ENCODE peak calls at places on chromosome 3, in five cellular contexts. H, Z, X, F and V are unnamed samples.

GRCh38 chr3:197520311-197521276 is 35.2 kb downstream of the BDH1 start:
- DNase-seq in H (peak), Z (no peak), X (peak), F (peak), V (no peak)

GRCh38 chr3:149716984-149717383 is 35.3 kb downstream of the COMMD2 start:
- DNase-seq in H (no peak), Z (no peak), X (no peak), F (no peak), V (no peak)

GRCh38 chr3:152298393-152299242 is 29.9 kb downstream of the MBNL1 start:
- DNase-seq in H (peak), Z (no peak), X (peak), F (peak), V (no peak)

GRCh38 chr3:45635475-45636256 is 41.1 kb downstream of the LIMD1 start:
- DNase-seq in H (no peak), Z (no peak), X (no peak), F (no peak), V (no peak)

GRCh38 chr3:106013971-106014370 is 145.2 kb upstream of the CBLB start:
- DNase-seq in H (no peak), Z (no peak), X (peak), F (no peak), V (no peak)

GRCh38 chr3:125644036-125645025 is 49.0 kb upstream of the OSBPL11 start:
- DNase-seq in H (peak), Z (no peak), X (no peak), F (no peak), V (no peak)

GRCh38 chr3:138046084-138046483 is 36.1 kb downstream of the CLDN18 start:
- DNase-seq in H (no peak), Z (no peak), X (no peak), F (no peak), V (no peak)

GRCh38 chr3:127734181-127734720 is 61.5 kb downstream of the ABTB1 start:
- DNase-seq in H (no peak), Z (no peak), X (no peak), F (no peak), V (no peak)

GRCh38 chr3:192883512-192883911 is 34.1 kb downstream of the MB21D2 start:
- DNase-seq in H (no peak), Z (no peak), X (no peak), F (no peak), V (no peak)

GRCh38 chr3:13018561-13019242 is 54.5 kb downstream of the IQSEC1 start:
- DNase-seq in H (peak), Z (no peak), X (no peak), F (no peak), V (no peak)

GRCh38 chr3:87088984-87089841 is 98.3 kb upstream of the VGLL3 start:
- DNase-seq in H (peak), Z (no peak), X (peak), F (peak), V (no peak)

GRCh38 chr3:53899730-53900129 is 8.1 kb upstream of the SELENOK start:
- DNase-seq in H (no peak), Z (no peak), X (no peak), F (no peak), V (no peak)

GRCh38 chr3:138078901-138079344 is 36.5 kb downstream of the DZIP1L start:
- DNase-seq in H (no peak), Z (peak), X (no peak), F (no peak), V (no peak)

GRCh38 chr3:139718415-139718814 is 40.6 kb upstream of the NMNAT3 start:
- DNase-seq in H (peak), Z (peak), X (peak), F (no peak), V (peak)

GRCh38 chr3:150346956-150347863 is 60.9 kb upstream of the TSC22D2 start:
- DNase-seq in H (no peak), Z (no peak), X (no peak), F (no peak), V (no peak)

GRCh38 chr3:189236352-189236751 is 64.6 kb downstream of the TPRG1 start:
- DNase-seq in H (no peak), Z (no peak), X (no peak), F (no peak), V (no peak)

GRCh38 chr3:156431334-156432121 is 123.4 kb downstream of the SSR3 start:
- DNase-seq in H (no peak), Z (no peak), X (no peak), F (no peak), V (no peak)

GRCh38 chr3:31066999-31067398 is 172.5 kb upstream of the GADL1 start:
- DNase-seq in H (no peak), Z (no peak), X (peak), F (no peak), V (no peak)

GRCh38 chr3:196186661-196187573 is 24.3 kb downstream of the ZDHHC19 start:
- DNase-seq in H (peak), Z (no peak), X (no peak), F (no peak), V (no peak)

GRCh38 chr3:59425371-59425770 is 375.5 kb upstream of the CFAP20DC start:
- DNase-seq in H (no peak), Z (no peak), X (no peak), F (no peak), V (no peak)

GRCh38 chr3:72439321-72440183 is 408.7 kb downstream of the SHQ1 start:
- DNase-seq in H (no peak), Z (no peak), X (no peak), F (no peak), V (no peak)

GRCh38 chr3:148379763-148380162 is 317.9 kb upstream of the AGTR1 start:
- DNase-seq in H (no peak), Z (peak), X (no peak), F (no peak), V (no peak)

GRCh38 chr3:46087871-46088270 is 60.6 kb upstream of the XCR1 start:
- DNase-seq in H (no peak), Z (no peak), X (no peak), F (no peak), V (no peak)

GRCh38 chr3:41026394-41027177 is 172.7 kb upstream of the CTNNB1 start:
- DNase-seq in H (peak), Z (no peak), X (peak), F (no peak), V (no peak)

GRCh38 chr3:126146525-126147146 is 33.8 kb downstream of the ALDH1L1 start:
- DNase-seq in H (peak), Z (no peak), X (no peak), F (no peak), V (peak)

GRCh38 chr3:155869664-155870063 is 786 bp upstream of the GMPS start:
- DNase-seq in H (no peak), Z (no peak), X (no peak), F (no peak), V (no peak)

GRCh38 chr3:175020101-175020500 is 161.0 kb downstream of the NAALADL2 start:
- DNase-seq in H (no peak), Z (no peak), X (no peak), F (no peak), V (no peak)

GRCh38 chr3:160381470-160381869 is 17.6 kb downstream of the IFT80 start:
- DNase-seq in H (no peak), Z (no peak), X (no peak), F (no peak), V (no peak)

GRCh38 chr3:123244128-123244527 is 42.4 kb downstream of the SEC22A start:
- DNase-seq in H (no peak), Z (no peak), X (peak), F (no peak), V (no peak)

GRCh38 chr3:127915937-127916480 is 977 bp downstream of the KBTBD12 start:
- DNase-seq in H (no peak), Z (no peak), X (no peak), F (no peak), V (no peak)

GRCh38 chr3:72042397-72043211 is 257.7 kb upstream of the PROK2 start:
- DNase-seq in H (no peak), Z (no peak), X (no peak), F (no peak), V (no peak)

GRCh38 chr3:185527364-185527763 is 25.0 kb downstream of the LIPH start:
- DNase-seq in H (no peak), Z (peak), X (no peak), F (peak), V (no peak)

GRCh38 chr3:56453027-56453426 is 15.2 kb downstream of the ERC2 start:
- DNase-seq in H (no peak), Z (no peak), X (no peak), F (no peak), V (no peak)

GRCh38 chr3:49462222-49462621 is 7.8 kb upstream of the DAG1 start:
- DNase-seq in H (no peak), Z (no peak), X (peak), F (no peak), V (no peak)

GRCh38 chr3:43217633-43218032 is 68.7 kb upstream of the SNRK start:
- DNase-seq in H (no peak), Z (no peak), X (no peak), F (no peak), V (no peak)

GRCh38 chr3:194300392-194300758 is 50.8 kb downstream of the CPN2 start:
- DNase-seq in H (peak), Z (no peak), X (no peak), F (peak), V (peak)

GRCh38 chr3:29871087-29871486 is 590.2 kb downstream of the RBMS3 start:
- DNase-seq in H (no peak), Z (no peak), X (no peak), F (no peak), V (no peak)

DNA sequence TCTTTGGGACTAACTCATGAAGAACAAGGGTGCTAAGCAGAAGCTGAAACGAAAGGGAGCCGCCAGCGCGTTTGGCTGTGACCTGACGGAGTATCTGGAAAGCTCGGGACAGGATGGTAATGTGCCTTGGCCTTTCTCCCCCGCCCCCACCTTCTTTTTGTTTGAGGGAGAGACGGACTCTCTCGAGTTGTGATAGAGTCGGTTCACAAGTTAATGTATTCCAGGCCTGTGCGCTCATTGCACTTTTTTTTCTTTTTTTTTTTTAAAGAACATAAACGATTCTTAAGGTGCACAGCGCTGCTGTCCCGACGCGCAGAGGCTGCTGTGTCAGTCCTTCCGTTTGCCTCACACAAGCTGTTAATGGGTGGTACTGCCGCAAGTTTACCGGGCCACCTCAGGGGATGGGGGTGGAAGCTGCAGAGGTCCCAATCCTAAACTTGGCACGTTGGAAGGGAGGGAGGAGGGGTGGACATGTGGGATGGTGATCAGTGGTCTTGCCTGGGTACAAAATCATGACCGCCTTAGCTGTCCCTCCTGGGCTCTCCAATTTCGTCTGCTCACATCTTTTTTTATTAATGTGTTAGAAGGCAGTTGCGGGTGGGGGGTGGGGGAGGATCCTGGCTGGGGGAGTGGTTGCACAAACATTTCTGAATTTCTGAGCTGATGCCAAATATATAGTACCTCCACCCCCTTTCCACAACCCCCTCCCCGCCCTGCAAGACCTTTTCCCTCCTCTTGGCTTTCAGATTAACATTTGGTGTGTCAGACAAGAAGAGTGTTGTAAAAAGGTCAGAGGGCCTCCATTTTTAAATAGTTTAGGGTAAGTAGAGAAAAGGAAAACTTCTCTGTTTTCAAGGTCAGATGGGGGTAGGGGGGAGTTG is 946 bp downstream of the ARHGAP31 start:
- DNase-seq in H (peak), Z (no peak), X (no peak), F (no peak), V (no peak)
- TF ChIP-seq POLR2AphosphoS5 in H (no peak), Z (no peak), X (no peak), F (no peak), V (no peak)

GRCh38 chr3:184335291-184335660 is 2.1 kb upstream of the FAM131A start:
- DNase-seq in H (no peak), Z (no peak), X (peak), F (no peak), V (no peak)

GRCh38 chr3:184335661-184336483 is 1.5 kb upstream of the FAM131A start:
- DNase-seq in H (peak), Z (peak), X (peak), F (peak), V (peak)

GRCh38 chr3:184337315-184337714 is at the start of gene FAM131A:
- DNase-seq in H (peak), Z (no peak), X (no peak), F (no peak), V (no peak)

GRCh38 chr3:184337981-184338380 is 581 bp downstream of the FAM131A start:
- DNase-seq in H (no peak), Z (no peak), X (no peak), F (no peak), V (no peak)

DNA sequence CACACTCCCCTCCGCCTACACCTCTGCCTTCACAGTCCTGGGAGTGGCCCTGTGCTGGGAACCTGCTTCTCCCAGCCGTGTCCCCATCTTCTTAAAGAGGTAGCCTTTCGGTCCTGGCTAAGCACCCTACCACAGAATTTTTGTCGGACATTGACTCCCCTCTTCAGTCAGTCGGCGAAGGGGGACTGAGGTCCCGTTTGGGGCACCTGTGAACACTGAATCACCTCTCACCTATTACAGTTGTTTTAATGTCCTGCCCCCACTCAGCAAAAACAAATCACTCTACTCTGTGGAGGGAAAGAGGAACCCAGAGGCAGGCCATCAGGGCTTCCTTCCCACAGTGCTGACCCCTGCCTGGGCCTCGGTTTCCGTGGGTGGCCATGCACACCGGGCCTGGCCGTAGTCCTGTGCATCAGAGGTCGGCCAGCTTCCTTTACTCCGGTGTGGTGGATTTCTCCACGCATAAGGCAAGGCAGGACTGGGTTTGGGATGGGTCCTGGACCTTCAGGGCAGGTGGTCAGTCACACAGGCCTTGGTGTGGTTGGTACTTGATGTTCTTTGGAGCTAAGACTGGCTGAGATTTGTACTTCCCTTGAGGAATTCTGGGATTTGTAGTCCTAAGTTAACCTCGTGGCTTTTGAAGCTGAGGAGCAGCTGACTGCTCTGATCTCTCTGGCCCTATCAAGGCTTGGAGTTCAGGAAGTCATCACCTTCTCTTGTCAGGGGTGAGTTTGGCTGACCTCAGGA is 743 bp upstream of the FAM131A start:
- DNase-seq in H (peak), Z (no peak), X (peak), F (peak), V (no peak)
- TF ChIP-seq POLR2A in H (no peak), Z (no peak), X (no peak), F (no peak), V (no peak)

GRCh38 chr3:112171144-112171543 is 38.1 kb upstream of the GCSAM start:
- DNase-seq in H (no peak), Z (no peak), X (no peak), F (no peak), V (no peak)

GRCh38 chr3:112170046-112170445 is 37.0 kb upstream of the GCSAM start:
- DNase-seq in H (no peak), Z (no peak), X (no peak), F (no peak), V (no peak)

GRCh38 chr3:112167758-112168157 is 34.7 kb upstream of the GCSAM start:
- DNase-seq in H (no peak), Z (no peak), X (no peak), F (no peak), V (no peak)
- H3K4me3 ChIP-seq in H (no peak), Z (no peak), X (no peak), F (no peak), V (no peak)

DNA sequence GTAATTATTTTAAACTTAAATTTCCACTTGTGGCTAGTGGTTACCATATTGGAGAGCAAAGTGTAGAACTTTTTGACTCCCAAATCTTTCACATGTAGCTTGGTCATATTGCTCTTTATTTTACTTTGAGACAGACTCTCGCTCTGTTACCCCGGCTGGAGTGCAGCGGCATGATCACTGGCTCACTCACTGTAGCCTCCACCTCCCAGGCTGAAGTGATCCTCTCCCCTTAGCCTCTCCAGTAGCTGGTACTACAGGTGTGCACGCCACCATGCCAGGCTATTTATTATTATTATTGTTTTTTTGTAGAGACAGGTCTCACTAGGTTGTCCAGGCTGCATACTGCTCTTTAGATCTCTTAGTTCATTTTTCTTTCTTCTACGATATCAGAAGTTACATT is 3.9 kb downstream of the FNDC3B start:
- DNase-seq in H (no peak), Z (no peak), X (no peak), F (no peak), V (no peak)
- TF ChIP-seq POLR2AphosphoS5 in H (no peak), Z (no peak), X (no peak), F (no peak), V (no peak)

DNA sequence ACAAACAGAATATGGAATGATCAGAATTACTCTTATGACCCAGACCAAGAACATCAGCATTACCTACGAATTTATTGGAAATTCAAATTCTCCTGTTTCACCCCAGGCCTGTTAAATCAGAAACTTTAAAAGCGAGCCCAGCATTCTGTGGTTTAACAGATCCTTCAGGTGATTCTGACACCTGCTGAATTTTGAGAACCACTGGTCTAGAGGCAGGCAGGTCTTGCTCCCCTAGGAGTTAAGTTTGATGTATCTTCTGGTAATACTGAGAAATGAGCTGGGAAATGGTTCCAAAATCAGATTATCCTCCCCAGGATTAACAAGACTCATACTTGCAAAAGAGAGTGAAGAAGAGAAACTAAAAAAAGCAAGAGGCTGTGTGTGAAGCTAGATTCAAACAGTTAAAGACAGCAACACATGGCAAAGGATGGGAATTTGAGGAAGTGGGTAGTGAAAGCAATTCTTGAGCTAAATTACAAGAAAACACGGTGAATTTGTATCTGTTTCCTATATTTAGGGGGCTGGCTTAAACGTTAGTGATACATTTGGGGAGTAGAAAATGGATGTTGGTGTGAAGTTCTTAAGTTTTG is 66.0 kb downstream of the FLNB start:
- DNase-seq in H (no peak), Z (no peak), X (no peak), F (no peak), V (no peak)
- TF ChIP-seq POLR2A in H (no peak), Z (no peak), X (no peak), F (no peak), V (no peak)

GRCh38 chr3:52442409-52443267 is 2.3 kb downstream of the SEMA3G start:
- DNase-seq in H (no peak), Z (no peak), X (no peak), F (no peak), V (no peak)
- H3K4me3 ChIP-seq in H (no peak), Z (no peak), X (no peak), F (peak), V (peak)

GRCh38 chr3:134381836-134382442 is 7.7 kb upstream of the AMOTL2 start:
- DNase-seq in H (peak), Z (no peak), X (no peak), F (peak), V (peak)
- TF ChIP-seq POLR2AphosphoS5 in H (no peak), Z (peak), X (no peak), F (no peak), V (peak)

GRCh38 chr3:184154909-184155643 is at the start of gene DVL3:
- DNase-seq in H (peak), Z (no peak), X (peak), F (peak), V (peak)
- TF ChIP-seq POLR2A in H (peak), Z (peak), X (peak), F (no peak), V (no peak)

GRCh38 chr3:32626650-32627049 is 56.0 kb upstream of the DYNC1LI1 start:
- DNase-seq in H (no peak), Z (no peak), X (no peak), F (no peak), V (no peak)
- H3K4me3 ChIP-seq in H (no peak), Z (no peak), X (no peak), F (no peak), V (no peak)

DNA sequence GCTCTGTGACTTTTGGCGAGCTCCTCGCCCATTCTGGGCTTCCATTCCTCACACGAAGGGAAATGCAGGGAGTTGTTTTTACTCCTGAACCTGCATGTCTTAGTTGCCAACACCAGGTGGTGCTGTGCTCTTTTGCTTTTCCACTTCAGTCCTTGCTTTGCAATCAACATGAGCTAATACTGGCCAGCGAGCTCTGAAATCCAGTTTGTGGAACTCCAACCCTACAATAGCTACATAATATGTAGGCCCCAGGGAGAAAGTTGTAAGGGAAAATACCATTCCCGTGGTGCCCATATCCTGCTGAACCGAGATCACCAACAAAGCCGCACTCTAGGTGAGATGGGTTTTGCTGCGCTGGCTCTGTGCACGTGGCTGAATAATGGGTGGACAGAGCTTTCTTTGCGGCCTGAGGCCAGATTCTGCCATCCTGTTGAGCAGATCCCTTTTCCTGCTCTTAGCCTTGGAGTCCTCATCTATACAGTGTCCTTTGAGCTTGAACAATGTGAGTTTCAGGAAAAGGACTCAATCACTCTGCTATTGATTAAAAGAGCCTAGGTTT is 25.0 kb downstream of the LSM3 start:
- DNase-seq in H (peak), Z (peak), X (peak), F (peak), V (peak)
- TF ChIP-seq POLR2AphosphoS5 in H (no peak), Z (no peak), X (no peak), F (no peak), V (no peak)